ENCODE peak calls at places on chromosomes 3 and 15, in four cellular contexts. P, K, I and G are unnamed samples.
A peak's percentile ranks its signal among the peaks of the same experiment; 100 is the strongest.

GRCh38 chr15:98085003-98085639 is 124.6 kb downstream of the ARRDC4 start:
- DNase-seq in K (no peak), P (peak; percentile 63), I (peak; percentile 40), G (no peak)

GRCh38 chr3:45968706-45969105 is 25.4 kb downstream of the CXCR6 start:
- DNase-seq in I (no peak), K (no peak), P (no peak), G (no peak)

GRCh38 chr15:62164500-62165028 is 521 bp downstream of the C2CD4B start:
- DNase-seq in I (no peak), K (peak; percentile 85), P (no peak), G (peak; percentile 2)

GRCh38 chr3:137295336-137295735 is 337.6 kb downstream of the IL20RB start:
- DNase-seq in P (no peak), I (no peak), K (no peak), G (no peak)

GRCh38 chr15:58165661-58166060 is 27.5 kb downstream of the AQP9 start:
- DNase-seq in I (peak; percentile 65), K (peak; percentile 61), P (no peak), G (no peak)

GRCh38 chr3:46096781-46097180 is 69.5 kb upstream of the XCR1 start:
- DNase-seq in I (no peak), K (no peak), P (no peak), G (no peak)

GRCh38 chr3:121436074-121436473 is 109.7 kb downstream of the POLQ start:
- DNase-seq in K (no peak), I (no peak), P (no peak), G (no peak)

GRCh38 chr3:197010556-197011351 is 18.9 kb downstream of the MELTF start:
- DNase-seq in K (peak; percentile 50), I (no peak), P (no peak), G (no peak)

GRCh38 chr15:68360716-68361115 is 71.2 kb downstream of the ITGA11 start:
- DNase-seq in I (no peak), K (no peak), P (no peak), G (no peak)

GRCh38 chr15:89383635-89384604 is 49.3 kb upstream of the POLG start:
- DNase-seq in P (peak; percentile 34), K (no peak), I (peak; percentile 56), G (no peak)

GRCh38 chr15:81909229-81910087 is 136.4 kb downstream of the MEX3B start:
- DNase-seq in P (no peak), I (no peak), K (no peak), G (no peak)

GRCh38 chr3:191070762-191071365 is 128.2 kb upstream of the OSTN start:
- DNase-seq in K (no peak), I (no peak), P (no peak), G (no peak)

GRCh38 chr15:41620536-41621199 is 39.5 kb upstream of the MGA start:
- DNase-seq in K (no peak), P (no peak), I (no peak), G (no peak)

GRCh38 chr15:74892313-74892712 is 2.5 kb downstream of the MPI start:
- DNase-seq in I (no peak), K (peak; percentile 64), P (peak; percentile 53), G (no peak)

GRCh38 chr15:48748535-48748934 is 62.3 kb downstream of the CEP152 start:
- DNase-seq in K (no peak), P (no peak), I (no peak), G (no peak)

GRCh38 chr3:188854395-188855149 is 317.2 kb upstream of the TPRG1 start:
- DNase-seq in I (no peak), P (no peak), K (no peak), G (no peak)

GRCh38 chr15:65038838-65039237 is 6.3 kb upstream of the SLC51B start:
- DNase-seq in I (no peak), K (no peak), P (no peak), G (no peak)

GRCh38 chr15:70741677-70742293 is 21.6 kb downstream of the UACA start:
- DNase-seq in P (no peak), I (no peak), K (no peak), G (no peak)

GRCh38 chr15:27587810-27588209 is 511.3 kb downstream of the OCA2 start:
- DNase-seq in P (no peak), K (no peak), I (no peak), G (no peak)

GRCh38 chr3:10554746-10555145 is 49.4 kb upstream of the ATP2B2 start:
- DNase-seq in K (no peak), I (no peak), P (no peak), G (no peak)

GRCh38 chr3:83498617-83499016 is 1460.2 kb upstream of the CADM2 start:
- DNase-seq in I (no peak), K (no peak), P (no peak), G (no peak)

GRCh38 chr3:20462723-20463122 is 276.7 kb upstream of the SGO1 start:
- DNase-seq in P (no peak), I (no peak), K (no peak), G (no peak)

GRCh38 chr15:66760358-66760967 is 58.4 kb downstream of the SMAD6 start:
- DNase-seq in K (no peak), P (no peak), I (no peak), G (no peak)

GRCh38 chr3:184716652-184717607 is 5.1 kb upstream of the MAGEF1 start:
- DNase-seq in P (no peak), K (no peak), I (no peak), G (no peak)

GRCh38 chr3:195751584-195751983 is 30.8 kb downstream of the MUC20 start:
- DNase-seq in K (no peak), I (no peak), P (no peak), G (no peak)

GRCh38 chr3:153357436-153357835 is 195.4 kb downstream of the RAP2B start:
- DNase-seq in K (no peak), P (no peak), I (no peak), G (no peak)

GRCh38 chr15:66603301-66604179 is 37.7 kb upstream of the LCTL start:
- DNase-seq in P (peak; percentile 68), I (peak; percentile 60), K (peak; percentile 87), G (peak; percentile 56)

GRCh38 chr3:51681453-51681852 is 10.4 kb downstream of the TEX264 start:
- DNase-seq in I (peak; percentile 51), P (peak; percentile 80), K (no peak), G (peak; percentile 30)

GRCh38 chr3:1092771-1093170 is at the start of gene CNTN6:
- DNase-seq in P (no peak), K (no peak), I (no peak), G (no peak)

GRCh38 chr3:164737174-164737573 is 341.1 kb downstream of the SI start:
- DNase-seq in I (no peak), P (no peak), K (no peak), G (no peak)

GRCh38 chr3:147939425-147940196 is 530.4 kb downstream of the ZIC1 start:
- DNase-seq in K (no peak), I (no peak), P (no peak), G (no peak)

GRCh38 chr3:52455283-52456168 is at the start of gene NISCH:
- DNase-seq in K (peak; percentile 98), I (peak; percentile 92), P (peak; percentile 94), G (peak; percentile 90)

GRCh38 chr3:126551066-126551838 is 7.5 kb downstream of the C3orf22 start:
- DNase-seq in P (peak; percentile 11), I (no peak), K (peak; percentile 43), G (no peak)

GRCh38 chr15:63277044-63277892 is at the start of gene APH1B:
- DNase-seq in P (peak; percentile 81), K (peak; percentile 87), I (peak; percentile 80), G (peak; percentile 85)

GRCh38 chr15:59741274-59741906 is 52.3 kb upstream of the BNIP2 start:
- DNase-seq in I (no peak), P (no peak), K (no peak), G (no peak)
- TF ChIP-seq CTCF in I (no peak), P (no peak), K (no peak), G (no peak)

DNA sequence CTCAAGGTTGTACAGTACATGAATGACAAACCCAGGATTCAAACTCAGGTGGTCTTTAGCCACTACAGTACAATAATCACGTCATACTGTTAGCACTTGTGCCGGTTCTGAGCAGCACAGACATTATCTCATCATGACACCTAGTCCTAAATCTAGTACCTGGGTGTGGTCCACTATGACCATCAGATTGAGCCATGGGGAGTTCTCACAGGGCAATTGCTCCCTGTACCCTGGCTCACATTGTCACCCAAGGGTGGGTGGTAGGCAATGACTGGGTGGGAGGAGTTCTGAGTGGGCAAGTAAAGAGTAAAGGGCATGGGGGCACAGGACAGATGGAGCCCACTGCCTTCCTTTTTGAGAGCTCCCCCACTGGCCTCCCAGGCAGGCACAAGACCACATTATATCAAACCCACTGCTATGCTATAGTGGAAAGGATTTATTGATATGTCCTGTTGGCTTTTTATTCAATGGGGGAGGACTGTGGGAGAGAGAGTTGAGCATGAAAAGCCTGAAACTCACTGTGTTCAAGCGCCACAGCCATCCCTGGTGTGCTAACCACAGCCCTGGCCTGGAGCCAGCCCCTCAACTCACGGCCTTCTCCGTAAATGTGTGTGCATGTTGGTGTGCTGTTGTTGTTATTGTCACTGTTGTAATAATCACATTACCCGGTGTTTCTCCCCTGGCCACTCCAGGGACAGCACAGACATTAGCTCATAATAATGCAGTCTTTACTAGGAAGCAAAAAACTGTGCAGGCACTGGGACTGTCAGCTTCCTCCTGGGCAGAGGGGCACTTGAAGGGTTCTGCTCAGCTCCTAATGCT is 27.3 kb downstream of the ADCY5 start:
- DNase-seq in K (no peak), P (peak; percentile 53), I (no peak), G (no peak)
- H3K4me3 ChIP-seq in K (no peak overlapping the region), P (no peak overlapping the region), I (no peak overlapping the region), G (no peak overlapping the region)

GRCh38 chr15:83190450-83190849 is 17.2 kb downstream of the HDGFL3 start:
- DNase-seq in K (no peak), I (no peak), P (no peak), G (no peak)
- H3K36me3 ChIP-seq in K (no peaks in the 10 kb centered on the region), I (no peaks in the 10 kb centered on the region), P (no peaks in the 10 kb centered on the region), G (no peaks in the 10 kb centered on the region)

GRCh38 chr3:124862006-124862405 is 25.2 kb downstream of the ITGB5 start:
- DNase-seq in I (no peak), P (no peak), K (no peak), G (no peak)
- TF ChIP-seq CTCF in I (no peak), P (no peak), K (no peak), G (peak; percentile 18)

GRCh38 chr15:20358066-20358780 is 183.4 kb downstream of the GOLGA6L6 start:
- DNase-seq in I (peak; percentile 16), K (peak; percentile 64), P (no peak), G (no peak)

GRCh38 chr15:20355256-20355868 is 186.2 kb downstream of the GOLGA6L6 start:
- DNase-seq in P (no peak), I (no peak), K (no peak), G (no peak)

GRCh38 chr15:20357139-20358065 is 184.2 kb downstream of the GOLGA6L6 start:
- DNase-seq in K (no peak), P (no peak), I (no peak), G (no peak)

GRCh38 chr15:20358781-20359414 is 182.7 kb downstream of the GOLGA6L6 start:
- DNase-seq in K (no peak), P (no peak), I (no peak), G (no peak)

DNA sequence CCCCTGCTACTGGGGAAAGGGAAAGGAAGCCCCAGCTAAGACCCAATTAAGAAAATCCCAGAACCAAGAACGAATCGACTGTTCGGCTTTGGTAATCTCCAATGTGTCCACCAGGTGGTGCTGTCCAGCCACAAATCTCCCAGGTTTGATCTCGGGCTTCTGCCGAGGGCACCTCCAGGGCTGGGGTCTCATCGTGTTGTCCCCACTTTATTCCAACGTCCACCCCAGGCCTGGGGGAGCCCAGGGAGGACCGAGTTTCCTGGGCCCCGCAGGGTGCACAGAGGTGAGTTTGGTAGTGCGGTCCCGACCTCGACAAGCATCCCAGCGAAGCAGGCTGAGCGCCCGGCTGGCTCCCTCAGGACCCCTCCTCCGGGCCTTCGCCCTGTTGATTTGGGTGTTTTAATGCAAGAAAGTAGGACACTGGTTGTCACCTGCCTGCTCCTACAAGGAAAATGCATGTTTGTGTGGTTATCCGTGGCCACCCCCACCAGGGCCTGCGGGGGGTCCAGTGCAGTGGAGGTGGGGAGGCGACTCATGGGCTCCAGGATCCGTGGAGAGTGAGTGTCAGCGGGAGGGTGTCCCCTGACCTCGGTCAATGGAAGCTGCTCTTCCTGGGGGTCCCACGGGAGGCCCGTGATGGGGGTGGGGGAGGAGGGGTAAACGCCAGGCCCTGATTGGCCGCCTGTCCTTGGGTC is 185.0 kb downstream of the GOLGA6L6 start:
- DNase-seq in I (peak; percentile 71), P (no peak), K (peak; percentile 83), G (no peak)
- H3K4me3 ChIP-seq in I (no peak overlapping the region), P (no peak overlapping the region), K (no peak overlapping the region), G (no peak overlapping the region)